ENCODE peak calls at places on chromosomes 11 and 22, in eight cellular contexts. One of them, this sample, is unnamed.

GRCh38 chr22:36913431-36914382 is at the start of gene CSF2RB:
- DNase-seq in globus pallidus: peak; percentile 50
- DNase-seq in HFFc6: no peak
- DNase-seq in stimulated activated CD4-positive, alpha-beta T cell treated with anti-CD3 and anti-CD28 coated beads, Interleukin-4, amount 100 ng/mL, for 48 hours: no peak
- DNase-seq in foreskin fibroblast: no peak
- DNase-seq in NCI-H1092: no peak
- DNase-seq in activated CD4-positive, CD25-positive, alpha-beta regulatory T cell: no peak
- DNase-seq in activated B cell treated with CpG ODN at 0.5 μM for 24 hours: peak; percentile 36
- DNase-seq in this sample: no peak

GRCh38 chr11:86802601-86803051 is 2.3 kb downstream of the PRSS23 start:
- DNase-seq in HFFc6: peak; percentile 50
- DNase-seq in NCI-H1092: peak; percentile 18
- DNase-seq in activated B cell treated with CpG ODN at 0.5 μM for 24 hours: no peak
- DNase-seq in foreskin fibroblast: peak; percentile 30
- DNase-seq in stimulated activated CD4-positive, alpha-beta T cell treated with anti-CD3 and anti-CD28 coated beads, Interleukin-4, amount 100 ng/mL, for 48 hours: no peak
- DNase-seq in activated CD4-positive, CD25-positive, alpha-beta regulatory T cell: no peak
- DNase-seq in globus pallidus: no peak
- DNase-seq in this sample: peak; percentile 46

GRCh38 chr11:69240332-69241074 is 53.5 kb upstream of the MYEOV start:
- DNase-seq in activated B cell treated with CpG ODN at 0.5 μM for 24 hours: no peak
- DNase-seq in NCI-H1092: no peak
- DNase-seq in foreskin fibroblast: no peak
- DNase-seq in stimulated activated CD4-positive, alpha-beta T cell treated with anti-CD3 and anti-CD28 coated beads, Interleukin-4, amount 100 ng/mL, for 48 hours: no peak
- DNase-seq in globus pallidus: no peak
- DNase-seq in HFFc6: peak; percentile 8
- DNase-seq in activated CD4-positive, CD25-positive, alpha-beta regulatory T cell: no peak
- DNase-seq in this sample: no peak

GRCh38 chr11:3091846-3092602 is 34.8 kb upstream of the CARS1 start:
- DNase-seq in HFFc6: peak; percentile 52
- DNase-seq in stimulated activated CD4-positive, alpha-beta T cell treated with anti-CD3 and anti-CD28 coated beads, Interleukin-4, amount 100 ng/mL, for 48 hours: peak; percentile 63
- DNase-seq in activated CD4-positive, CD25-positive, alpha-beta regulatory T cell: peak; percentile 56
- DNase-seq in globus pallidus: peak; percentile 23
- DNase-seq in activated B cell treated with CpG ODN at 0.5 μM for 24 hours: peak; percentile 73
- DNase-seq in foreskin fibroblast: no peak
- DNase-seq in NCI-H1092: peak; percentile 24
- DNase-seq in this sample: peak; percentile 43

GRCh38 chr11:128848815-128849455 is 18.2 kb downstream of the KCNJ1 start:
- DNase-seq in activated B cell treated with CpG ODN at 0.5 μM for 24 hours: peak; percentile 57
- DNase-seq in stimulated activated CD4-positive, alpha-beta T cell treated with anti-CD3 and anti-CD28 coated beads, Interleukin-4, amount 100 ng/mL, for 48 hours: peak; percentile 72
- DNase-seq in foreskin fibroblast: no peak
- DNase-seq in activated CD4-positive, CD25-positive, alpha-beta regulatory T cell: peak; percentile 29
- DNase-seq in HFFc6: no peak
- DNase-seq in NCI-H1092: peak; percentile 23
- DNase-seq in globus pallidus: no peak
- DNase-seq in this sample: no peak

GRCh38 chr11:34105957-34106504 is 602 bp downstream of the NAT10 start:
- DNase-seq in globus pallidus: no peak
- DNase-seq in foreskin fibroblast: no peak
- DNase-seq in stimulated activated CD4-positive, alpha-beta T cell treated with anti-CD3 and anti-CD28 coated beads, Interleukin-4, amount 100 ng/mL, for 48 hours: no peak
- DNase-seq in NCI-H1092: no peak
- DNase-seq in activated CD4-positive, CD25-positive, alpha-beta regulatory T cell: no peak
- DNase-seq in HFFc6: peak; percentile 28
- DNase-seq in activated B cell treated with CpG ODN at 0.5 μM for 24 hours: no peak
- DNase-seq in this sample: no peak

GRCh38 chr11:106087815-106088435 is 10.5 kb downstream of the AASDHPPT start:
- DNase-seq in stimulated activated CD4-positive, alpha-beta T cell treated with anti-CD3 and anti-CD28 coated beads, Interleukin-4, amount 100 ng/mL, for 48 hours: peak; percentile 22
- DNase-seq in NCI-H1092: peak; percentile 7
- DNase-seq in activated CD4-positive, CD25-positive, alpha-beta regulatory T cell: peak; percentile 20
- DNase-seq in activated B cell treated with CpG ODN at 0.5 μM for 24 hours: no peak
- DNase-seq in globus pallidus: peak; percentile 50
- DNase-seq in HFFc6: peak; percentile 33
- DNase-seq in foreskin fibroblast: peak; percentile 38
- DNase-seq in this sample: peak; percentile 47

GRCh38 chr11:129694966-129695365 is 120.7 kb upstream of the TMEM45B start:
- DNase-seq in globus pallidus: no peak
- DNase-seq in stimulated activated CD4-positive, alpha-beta T cell treated with anti-CD3 and anti-CD28 coated beads, Interleukin-4, amount 100 ng/mL, for 48 hours: no peak
- DNase-seq in activated CD4-positive, CD25-positive, alpha-beta regulatory T cell: no peak
- DNase-seq in HFFc6: no peak
- DNase-seq in activated B cell treated with CpG ODN at 0.5 μM for 24 hours: no peak
- DNase-seq in foreskin fibroblast: no peak
- DNase-seq in NCI-H1092: no peak
- DNase-seq in this sample: no peak

GRCh38 chr22:28582806-28583205 is 96.8 kb downstream of the TTC28 start:
- DNase-seq in NCI-H1092: no peak
- DNase-seq in activated B cell treated with CpG ODN at 0.5 μM for 24 hours: no peak
- DNase-seq in activated CD4-positive, CD25-positive, alpha-beta regulatory T cell: no peak
- DNase-seq in globus pallidus: no peak
- DNase-seq in HFFc6: peak; percentile 85
- DNase-seq in foreskin fibroblast: peak; percentile 81
- DNase-seq in stimulated activated CD4-positive, alpha-beta T cell treated with anti-CD3 and anti-CD28 coated beads, Interleukin-4, amount 100 ng/mL, for 48 hours: no peak
- DNase-seq in this sample: peak; percentile 84

GRCh38 chr11:128548655-128549255 is 38.6 kb downstream of the ETS1 start:
- DNase-seq in HFFc6: no peak
- DNase-seq in foreskin fibroblast: no peak
- DNase-seq in NCI-H1092: no peak
- DNase-seq in stimulated activated CD4-positive, alpha-beta T cell treated with anti-CD3 and anti-CD28 coated beads, Interleukin-4, amount 100 ng/mL, for 48 hours: no peak
- DNase-seq in globus pallidus: peak; percentile 22
- DNase-seq in activated B cell treated with CpG ODN at 0.5 μM for 24 hours: peak; percentile 47
- DNase-seq in activated CD4-positive, CD25-positive, alpha-beta regulatory T cell: no peak
- DNase-seq in this sample: peak; percentile 12

GRCh38 chr11:65297026-65297667 is 17.5 kb upstream of the CDC42EP2 start:
- DNase-seq in HFFc6: no peak
- DNase-seq in activated B cell treated with CpG ODN at 0.5 μM for 24 hours: no peak
- DNase-seq in activated CD4-positive, CD25-positive, alpha-beta regulatory T cell: no peak
- DNase-seq in NCI-H1092: no peak
- DNase-seq in foreskin fibroblast: no peak
- DNase-seq in globus pallidus: no peak
- DNase-seq in stimulated activated CD4-positive, alpha-beta T cell treated with anti-CD3 and anti-CD28 coated beads, Interleukin-4, amount 100 ng/mL, for 48 hours: no peak
- DNase-seq in this sample: no peak

GRCh38 chr11:1175461-1176223 is 17.9 kb downstream of the MUC5AC start:
- DNase-seq in NCI-H1092: no peak
- DNase-seq in activated B cell treated with CpG ODN at 0.5 μM for 24 hours: no peak
- DNase-seq in foreskin fibroblast: no peak
- DNase-seq in activated CD4-positive, CD25-positive, alpha-beta regulatory T cell: no peak
- DNase-seq in stimulated activated CD4-positive, alpha-beta T cell treated with anti-CD3 and anti-CD28 coated beads, Interleukin-4, amount 100 ng/mL, for 48 hours: no peak
- DNase-seq in globus pallidus: no peak
- DNase-seq in HFFc6: no peak
- DNase-seq in this sample: no peak

GRCh38 chr11:134741453-134742227 is 329.6 kb upstream of the B3GAT1 start:
- DNase-seq in HFFc6: no peak
- DNase-seq in stimulated activated CD4-positive, alpha-beta T cell treated with anti-CD3 and anti-CD28 coated beads, Interleukin-4, amount 100 ng/mL, for 48 hours: no peak
- DNase-seq in foreskin fibroblast: no peak
- DNase-seq in activated B cell treated with CpG ODN at 0.5 μM for 24 hours: no peak
- DNase-seq in activated CD4-positive, CD25-positive, alpha-beta regulatory T cell: no peak
- DNase-seq in NCI-H1092: no peak
- DNase-seq in globus pallidus: no peak
- DNase-seq in this sample: no peak

GRCh38 chr11:35905901-35906661 is 37.8 kb upstream of the LDLRAD3 start:
- DNase-seq in NCI-H1092: no peak
- DNase-seq in stimulated activated CD4-positive, alpha-beta T cell treated with anti-CD3 and anti-CD28 coated beads, Interleukin-4, amount 100 ng/mL, for 48 hours: no peak
- DNase-seq in activated B cell treated with CpG ODN at 0.5 μM for 24 hours: no peak
- DNase-seq in foreskin fibroblast: no peak
- DNase-seq in HFFc6: no peak
- DNase-seq in globus pallidus: peak; percentile 94
- DNase-seq in activated CD4-positive, CD25-positive, alpha-beta regulatory T cell: no peak
- DNase-seq in this sample: peak; percentile 22

GRCh38 chr11:3169235-3169951 is 4.3 kb upstream of the OSBPL5 start:
- DNase-seq in foreskin fibroblast: peak; percentile 81
- DNase-seq in globus pallidus: peak; percentile 17
- DNase-seq in activated B cell treated with CpG ODN at 0.5 μM for 24 hours: no peak
- DNase-seq in stimulated activated CD4-positive, alpha-beta T cell treated with anti-CD3 and anti-CD28 coated beads, Interleukin-4, amount 100 ng/mL, for 48 hours: no peak
- DNase-seq in NCI-H1092: no peak
- DNase-seq in HFFc6: peak; percentile 78
- DNase-seq in activated CD4-positive, CD25-positive, alpha-beta regulatory T cell: no peak
- DNase-seq in this sample: peak; percentile 63

GRCh38 chr11:11157201-11157600 is 195.8 kb downstream of the CSNK2A3 start:
- DNase-seq in stimulated activated CD4-positive, alpha-beta T cell treated with anti-CD3 and anti-CD28 coated beads, Interleukin-4, amount 100 ng/mL, for 48 hours: peak; percentile 10
- DNase-seq in foreskin fibroblast: no peak
- DNase-seq in activated CD4-positive, CD25-positive, alpha-beta regulatory T cell: no peak
- DNase-seq in globus pallidus: no peak
- DNase-seq in activated B cell treated with CpG ODN at 0.5 μM for 24 hours: no peak
- DNase-seq in NCI-H1092: no peak
- DNase-seq in HFFc6: peak; percentile 21
- DNase-seq in this sample: peak; percentile 20

GRCh38 chr11:82889133-82890001 is 10.9 kb downstream of the PRCP start:
- DNase-seq in activated CD4-positive, CD25-positive, alpha-beta regulatory T cell: no peak
- DNase-seq in HFFc6: no peak
- DNase-seq in globus pallidus: no peak
- DNase-seq in NCI-H1092: no peak
- DNase-seq in foreskin fibroblast: no peak
- DNase-seq in stimulated activated CD4-positive, alpha-beta T cell treated with anti-CD3 and anti-CD28 coated beads, Interleukin-4, amount 100 ng/mL, for 48 hours: no peak
- DNase-seq in activated B cell treated with CpG ODN at 0.5 μM for 24 hours: no peak
- DNase-seq in this sample: no peak

GRCh38 chr22:30733081-30733680 is 38.5 kb downstream of the OSBP2 start:
- DNase-seq in activated CD4-positive, CD25-positive, alpha-beta regulatory T cell: no peak
- DNase-seq in foreskin fibroblast: peak; percentile 65
- DNase-seq in NCI-H1092: no peak
- DNase-seq in activated B cell treated with CpG ODN at 0.5 μM for 24 hours: no peak
- DNase-seq in stimulated activated CD4-positive, alpha-beta T cell treated with anti-CD3 and anti-CD28 coated beads, Interleukin-4, amount 100 ng/mL, for 48 hours: no peak
- DNase-seq in globus pallidus: no peak
- DNase-seq in HFFc6: no peak
- DNase-seq in this sample: no peak

GRCh38 chr22:30879398-30879797 is 89.2 kb downstream of the MORC2 start:
- DNase-seq in stimulated activated CD4-positive, alpha-beta T cell treated with anti-CD3 and anti-CD28 coated beads, Interleukin-4, amount 100 ng/mL, for 48 hours: no peak
- DNase-seq in NCI-H1092: no peak
- DNase-seq in HFFc6: no peak
- DNase-seq in activated CD4-positive, CD25-positive, alpha-beta regulatory T cell: no peak
- DNase-seq in globus pallidus: no peak
- DNase-seq in activated B cell treated with CpG ODN at 0.5 μM for 24 hours: no peak
- DNase-seq in foreskin fibroblast: no peak
- DNase-seq in this sample: no peak

GRCh38 chr11:19789840-19790710 is 77.4 kb downstream of the NAV2 start:
- DNase-seq in activated CD4-positive, CD25-positive, alpha-beta regulatory T cell: no peak
- DNase-seq in activated B cell treated with CpG ODN at 0.5 μM for 24 hours: no peak
- DNase-seq in HFFc6: peak; percentile 35
- DNase-seq in globus pallidus: no peak
- DNase-seq in stimulated activated CD4-positive, alpha-beta T cell treated with anti-CD3 and anti-CD28 coated beads, Interleukin-4, amount 100 ng/mL, for 48 hours: no peak
- DNase-seq in NCI-H1092: no peak
- DNase-seq in foreskin fibroblast: no peak
- DNase-seq in this sample: peak; percentile 58

GRCh38 chr11:83508804-83509203 is 222.6 kb upstream of the CCDC90B start:
- DNase-seq in HFFc6: no peak
- DNase-seq in activated B cell treated with CpG ODN at 0.5 μM for 24 hours: no peak
- DNase-seq in NCI-H1092: no peak
- DNase-seq in foreskin fibroblast: no peak
- DNase-seq in globus pallidus: no peak
- DNase-seq in activated CD4-positive, CD25-positive, alpha-beta regulatory T cell: no peak
- DNase-seq in stimulated activated CD4-positive, alpha-beta T cell treated with anti-CD3 and anti-CD28 coated beads, Interleukin-4, amount 100 ng/mL, for 48 hours: no peak
- DNase-seq in this sample: peak; percentile 3

GRCh38 chr22:17247832-17248231 is 28.6 kb upstream of the ADA2 start:
- DNase-seq in activated B cell treated with CpG ODN at 0.5 μM for 24 hours: no peak
- DNase-seq in stimulated activated CD4-positive, alpha-beta T cell treated with anti-CD3 and anti-CD28 coated beads, Interleukin-4, amount 100 ng/mL, for 48 hours: no peak
- DNase-seq in NCI-H1092: no peak
- DNase-seq in HFFc6: no peak
- DNase-seq in activated CD4-positive, CD25-positive, alpha-beta regulatory T cell: no peak
- DNase-seq in globus pallidus: no peak
- DNase-seq in foreskin fibroblast: no peak
- DNase-seq in this sample: no peak

GRCh38 chr11:2579315-2580060 is 120.3 kb downstream of the KCNQ1OT1 start:
- DNase-seq in foreskin fibroblast: no peak
- DNase-seq in NCI-H1092: no peak
- DNase-seq in HFFc6: no peak
- DNase-seq in globus pallidus: no peak
- DNase-seq in stimulated activated CD4-positive, alpha-beta T cell treated with anti-CD3 and anti-CD28 coated beads, Interleukin-4, amount 100 ng/mL, for 48 hours: no peak
- DNase-seq in activated CD4-positive, CD25-positive, alpha-beta regulatory T cell: no peak
- DNase-seq in activated B cell treated with CpG ODN at 0.5 μM for 24 hours: peak; percentile 10
- DNase-seq in this sample: no peak

GRCh38 chr11:34501962-34502361 is 11.6 kb downstream of the ELF5 start:
- DNase-seq in stimulated activated CD4-positive, alpha-beta T cell treated with anti-CD3 and anti-CD28 coated beads, Interleukin-4, amount 100 ng/mL, for 48 hours: no peak
- DNase-seq in activated CD4-positive, CD25-positive, alpha-beta regulatory T cell: no peak
- DNase-seq in foreskin fibroblast: no peak
- DNase-seq in globus pallidus: no peak
- DNase-seq in activated B cell treated with CpG ODN at 0.5 μM for 24 hours: no peak
- DNase-seq in HFFc6: no peak
- DNase-seq in NCI-H1092: no peak
- DNase-seq in this sample: no peak

GRCh38 chr22:45353816-45354215 is 44.1 kb downstream of the FAM118A start:
- DNase-seq in activated B cell treated with CpG ODN at 0.5 μM for 24 hours: no peak
- DNase-seq in NCI-H1092: no peak
- DNase-seq in HFFc6: no peak
- DNase-seq in globus pallidus: no peak
- DNase-seq in stimulated activated CD4-positive, alpha-beta T cell treated with anti-CD3 and anti-CD28 coated beads, Interleukin-4, amount 100 ng/mL, for 48 hours: no peak
- DNase-seq in foreskin fibroblast: no peak
- DNase-seq in activated CD4-positive, CD25-positive, alpha-beta regulatory T cell: no peak
- DNase-seq in this sample: no peak

GRCh38 chr11:115501895-115502589 is 2.2 kb downstream of the CADM1 start:
- DNase-seq in HFFc6: no peak
- DNase-seq in NCI-H1092: peak; percentile 27
- DNase-seq in foreskin fibroblast: no peak
- DNase-seq in globus pallidus: peak; percentile 65
- DNase-seq in activated B cell treated with CpG ODN at 0.5 μM for 24 hours: no peak
- DNase-seq in activated CD4-positive, CD25-positive, alpha-beta regulatory T cell: no peak
- DNase-seq in stimulated activated CD4-positive, alpha-beta T cell treated with anti-CD3 and anti-CD28 coated beads, Interleukin-4, amount 100 ng/mL, for 48 hours: no peak
- DNase-seq in this sample: no peak

GRCh38 chr22:20584872-20585639 is 77.6 kb downstream of the MED15 start:
- DNase-seq in HFFc6: no peak
- DNase-seq in NCI-H1092: peak; percentile 32
- DNase-seq in activated B cell treated with CpG ODN at 0.5 μM for 24 hours: no peak
- DNase-seq in activated CD4-positive, CD25-positive, alpha-beta regulatory T cell: no peak
- DNase-seq in globus pallidus: no peak
- DNase-seq in foreskin fibroblast: no peak
- DNase-seq in stimulated activated CD4-positive, alpha-beta T cell treated with anti-CD3 and anti-CD28 coated beads, Interleukin-4, amount 100 ng/mL, for 48 hours: no peak
- DNase-seq in this sample: no peak

This sample was measured in fibroblast of gingiva.